ENCODE peak calls at places on chromosomes 12 and 14, in six cellular contexts. T is foreskin fibroblast; U is EL; F is cardiac muscle cell; Y is retinal pigment epithelial cell; I is activated CD8-positive, alpha-beta memory T cell treated with anti-CD3 and anti-CD28 coated beads, Interleukin-2, amount 50 U/mL, for 4 hours. B is an unnamed sample.

GRCh38 chr12:93484315-93484981 is 17.1 kb downstream of the MRPL42 start:
- DNase-seq in Y (peak), U (peak), I (no peak), T (peak), F (no peak), B (no peak)

GRCh38 chr12:8057291-8057690 is 8.9 kb downstream of the C3AR1 start:
- DNase-seq in I (no peak), U (no peak), Y (no peak), T (no peak), F (no peak), B (no peak)

GRCh38 chr14:20606190-20606901 is 15.2 kb upstream of the RNASE12 start:
- DNase-seq in I (no peak), T (no peak), F (peak), U (peak), Y (no peak), B (no peak)

GRCh38 chr12:46436741-46437140 is 64.2 kb upstream of the SLC38A2 start:
- DNase-seq in Y (no peak), F (no peak), U (no peak), T (no peak), I (no peak), B (no peak)

GRCh38 chr14:21987937-21988336 is 314.3 kb upstream of the OR4E1 start:
- DNase-seq in I (no peak), F (peak), U (peak), T (no peak), Y (peak), B (no peak)

GRCh38 chr14:61125314-61126082 is 144.5 kb downstream of the SLC38A6 start:
- DNase-seq in I (no peak), T (no peak), F (no peak), U (no peak), Y (no peak), B (no peak)

GRCh38 chr12:80268924-80269749 is 169.8 kb downstream of the OTOGL start:
- DNase-seq in F (no peak), T (peak), Y (peak), I (no peak), U (peak), B (no peak)

GRCh38 chr14:96380735-96381134 is 11.2 kb upstream of the AK7 start:
- DNase-seq in F (no peak), Y (no peak), U (no peak), I (no peak), T (no peak), B (no peak)

GRCh38 chr12:52058631-52059324 is 7.5 kb downstream of the NR4A1 start:
- DNase-seq in U (no peak), I (no peak), F (no peak), T (no peak), Y (no peak), B (no peak)

GRCh38 chr12:15931590-15932053 is 20.5 kb downstream of the DERA start:
- DNase-seq in Y (no peak), U (no peak), T (no peak), I (no peak), F (no peak), B (no peak)

GRCh38 chr14:90864741-90865140 is 48.5 kb upstream of the TTC7B start:
- DNase-seq in U (no peak), T (no peak), F (no peak), I (no peak), Y (no peak), B (no peak)

GRCh38 chr12:101782544-101782855 is 43.2 kb upstream of the SYCP3 start:
- DNase-seq in I (no peak), F (no peak), Y (no peak), T (peak), U (peak), B (no peak)

GRCh38 chr12:106245767-106246166 is 2.1 kb downstream of the CKAP4 start:
- DNase-seq in I (no peak), Y (no peak), F (no peak), T (peak), U (peak), B (no peak)

GRCh38 chr14:21880918-21881317 is 207.3 kb upstream of the OR4E1 start:
- DNase-seq in I (no peak), F (no peak), Y (no peak), U (no peak), T (no peak), B (no peak)

GRCh38 chr12:24020391-24021163 is 71.1 kb upstream of the SOX5 start:
- DNase-seq in U (no peak), Y (peak), I (no peak), T (no peak), F (no peak), B (no peak)

GRCh38 chr12:3431685-3432084 is 59.3 kb upstream of the PRMT8 start:
- DNase-seq in I (no peak), F (no peak), Y (no peak), U (no peak), T (no peak), B (no peak)

B was measured in CD14-positive monocyte.